ENCODE peak calls at places on chromosomes 6 and 20, in seven cellular contexts. L is neural crest cell, H is cerebellum, W is NAMALWA, G is activated gamma-delta T cell treated with Interleukin-2 at 50 U/mL for 16 hours, J is nucleus accumbens, I is ACHN. V is an unnamed sample.
A peak's percentile ranks its signal among the peaks of the same experiment; 100 is the strongest.

GRCh38 chr6:117483645-117484016 is 1.2 kb downstream of the DCBLD1 start:
- DNase-seq in L (no peak), J (no peak), H (peak; percentile 9), W (no peak), G (no peak), I (peak; percentile 50), V (no peak)

GRCh38 chr6:111764238-111765182 is 108.7 kb downstream of the FYN start:
- DNase-seq in J (no peak), G (peak; percentile 55), W (peak; percentile 56), L (no peak), I (no peak), H (no peak), V (no peak)

GRCh38 chr20:37564388-37565133 is 36.9 kb upstream of the BLCAP start:
- DNase-seq in L (peak; percentile 83), H (peak; percentile 44), W (peak; percentile 53), G (no peak), J (no peak), I (peak; percentile 32), V (no peak)

GRCh38 chr6:44211284-44211683 is 5.4 kb upstream of the MYMX start:
- DNase-seq in G (no peak), W (no peak), L (no peak), I (no peak), H (no peak), J (no peak), V (no peak)

GRCh38 chr6:33497157-33497556 is 42.8 kb downstream of the ZBTB9 start:
- DNase-seq in J (no peak), I (no peak), G (no peak), W (no peak), L (no peak), H (no peak), V (no peak)

GRCh38 chr6:147238164-147238563 is 33.9 kb downstream of the STXBP5 start:
- DNase-seq in L (no peak), I (no peak), H (no peak), J (no peak), G (no peak), W (no peak), V (no peak)

GRCh38 chr20:44041001-44041400 is 126.3 kb downstream of the TOX2 start:
- DNase-seq in J (no peak), W (no peak), H (no peak), I (no peak), L (no peak), G (no peak), V (no peak)

GRCh38 chr6:33073431-33073871 is at the start of gene HLA-DPA1:
- DNase-seq in L (no peak), J (no peak), G (peak; percentile 39), H (peak; percentile 61), W (peak; percentile 94), I (peak; percentile 15), V (no peak)

GRCh38 chr6:117956386-117956785 is 49.3 kb downstream of the SLC35F1 start:
- DNase-seq in L (peak; percentile 50), G (no peak), H (no peak), J (peak; percentile 56), W (no peak), I (no peak), V (no peak)

V was measured in prostate gland.